ENCODE peak calls at places on chromosomes 12 and 14, in seven cellular contexts. S is suprapubic skin, F is A549, N is upper lobe of left lung, W is tibial nerve, O is ovary, H is HepG2. D is an unnamed sample.
A peak's percentile ranks its signal among the peaks of the same experiment; 100 is the strongest.

GRCh38 chr14:77046706-77047105 is 18.2 kb upstream of the IRF2BPL start:
- DNase-seq in O (no peak), N (no peak), S (no peak), W (no peak), H (no peak), F (no peak), D (no peak)

GRCh38 chr14:90851327-90852036 is 35.3 kb upstream of the TTC7B start:
- DNase-seq in W (no peak), F (no peak), N (no peak), S (no peak), O (no peak), H (peak; percentile 44), D (no peak)

GRCh38 chr12:106120578-106121105 is 18.1 kb downstream of the NUAK1 start:
- DNase-seq in H (peak; percentile 84), F (no peak), O (peak; percentile 50), N (no peak), W (peak; percentile 69), S (no peak), D (no peak)

GRCh38 chr14:63759454-63759853 is 31.6 kb upstream of the SGPP1 start:
- DNase-seq in N (no peak), F (no peak), H (no peak), W (no peak), S (no peak), O (no peak), D (no peak)

GRCh38 chr14:77985235-77985634 is 184.9 kb upstream of the NRXN3 start:
- DNase-seq in W (no peak), N (no peak), S (no peak), F (no peak), O (no peak), H (no peak), D (peak; percentile 55)

GRCh38 chr14:29016050-29016900 is 249.7 kb downstream of the FOXG1 start:
- DNase-seq in O (peak; percentile 39), W (no peak), S (no peak), N (no peak), F (no peak), H (peak; percentile 78), D (no peak)

GRCh38 chr12:62934799-62935674 is at the start of gene PPM1H:
- DNase-seq in O (peak; percentile 79), F (peak; percentile 96), H (peak; percentile 86), S (no peak), W (no peak), N (peak; percentile 93), D (no peak)

GRCh38 chr12:96249196-96250118 is 55.3 kb downstream of the ELK3 start:
- DNase-seq in O (no peak), N (peak; percentile 61), W (no peak), F (no peak), S (no peak), H (no peak), D (peak; percentile 92)

GRCh38 chr14:66650491-66650911 is 142.6 kb downstream of the GPHN start:
- DNase-seq in H (no peak), O (no peak), F (no peak), W (no peak), S (no peak), N (no peak), D (no peak)

GRCh38 chr12:2692156-2692555 is 102.6 kb upstream of the FKBP4 start:
- DNase-seq in S (no peak), H (no peak), F (no peak), W (no peak), N (no peak), O (no peak), D (peak; percentile 86)

GRCh38 chr12:52542785-52543318 is 10.1 kb downstream of the KRT71 start:
- DNase-seq in H (no peak), N (no peak), S (no peak), W (no peak), F (no peak), O (no peak), D (no peak)

GRCh38 chr14:73785336-73785833 is 66.2 kb upstream of the PTGR2 start:
- DNase-seq in O (peak; percentile 40), W (no peak), S (no peak), F (no peak), N (no peak), H (peak; percentile 50), D (no peak)

GRCh38 chr14:23610815-23611289 is 25.3 kb upstream of the DHRS2 start:
- DNase-seq in F (no peak), O (no peak), N (no peak), H (no peak), S (no peak), W (no peak), D (no peak)

GRCh38 chr12:946212-946611 is 3.3 kb downstream of the RAD52 start:
- DNase-seq in H (no peak), W (no peak), F (no peak), O (no peak), N (no peak), S (no peak), D (no peak)

GRCh38 chr12:75722714-75723200 is 211.3 kb upstream of the KRR1 start:
- DNase-seq in N (no peak), H (peak; percentile 67), F (peak; percentile 43), O (no peak), S (no peak), W (peak; percentile 81), D (no peak)

GRCh38 chr14:74963178-74963704 is 7.8 kb upstream of the PGF start:
- DNase-seq in W (no peak), H (no peak), N (no peak), F (no peak), O (no peak), S (no peak), D (no peak)

GRCh38 chr12:90020006-90020405 is 311.4 kb upstream of the ATP2B1 start:
- DNase-seq in W (no peak), O (no peak), H (no peak), F (no peak), S (no peak), N (no peak), D (no peak)

GRCh38 chr12:113214938-113215400 is 6.3 kb upstream of the TPCN1 start:
- DNase-seq in O (no peak), W (peak; percentile 86), S (peak; percentile 89), N (no peak), F (peak; percentile 79), H (peak; percentile 81), D (no peak)

GRCh38 chr12:570237-570925 is 92.9 kb downstream of the NINJ2 start:
- DNase-seq in S (peak; percentile 77), W (peak; percentile 59), O (peak; percentile 82), N (peak; percentile 89), H (peak; percentile 77), F (peak; percentile 98), D (no peak)

GRCh38 chr14:32193532-32193931 is 8.3 kb upstream of the RNU6-7 start:
- DNase-seq in O (no peak), H (no peak), F (no peak), W (no peak), N (no peak), S (no peak), D (no peak)

GRCh38 chr12:89893972-89894706 is 185.5 kb upstream of the ATP2B1 start:
- DNase-seq in S (no peak), O (no peak), N (no peak), F (no peak), H (no peak), W (no peak), D (no peak)

GRCh38 chr12:48938805-48939204 is 13.5 kb upstream of the FKBP11 start:
- DNase-seq in H (no peak), S (no peak), F (no peak), W (no peak), N (no peak), O (no peak), D (no peak)

GRCh38 chr14:58464652-58465051 is 37.1 kb downstream of the KIAA0586 start:
- DNase-seq in O (no peak), W (no peak), F (no peak), N (no peak), S (no peak), H (no peak), D (no peak)

GRCh38 chr12:55861396-55861795 is 18.7 kb upstream of the MMP19 start:
- DNase-seq in H (no peak), S (no peak), O (no peak), F (no peak), W (no peak), N (no peak), D (no peak)

GRCh38 chr12:55865327-55865726 is 22.6 kb upstream of the MMP19 start:
- DNase-seq in F (no peak), S (no peak), O (no peak), N (no peak), H (no peak), W (no peak), D (no peak)

GRCh38 chr12:55862286-55862685 is 19.6 kb upstream of the MMP19 start:
- DNase-seq in F (no peak), H (no peak), S (no peak), O (no peak), N (no peak), W (no peak), D (no peak)

GRCh38 chr12:55861871-55862270 is 19.1 kb upstream of the MMP19 start:
- DNase-seq in N (no peak), H (no peak), W (no peak), O (no peak), S (no peak), F (no peak), D (no peak)
- TF ChIP-seq CTCF in N (no peak), H (no peak), W (no peak), O (no peak), S (no peak), F (no peak), D (no peak)

GRCh38 chr12:39442895-39443703 is at the start of gene KIF21A:
- DNase-seq in N (peak; percentile 97), H (peak; percentile 88), S (peak; percentile 88), O (peak; percentile 91), W (peak; percentile 59), F (peak; percentile 69), D (peak; percentile 95)

GRCh38 chr12:39440781-39441180 is 2.1 kb downstream of the KIF21A start:
- DNase-seq in N (no peak), H (no peak), F (no peak), S (no peak), O (no peak), W (no peak), D (no peak)

GRCh38 chr12:39440101-39440500 is 2.8 kb downstream of the KIF21A start:
- DNase-seq in N (no peak), W (no peak), F (no peak), S (no peak), H (no peak), O (no peak), D (no peak)

GRCh38 chr12:39441963-39442894 is 691 bp downstream of the KIF21A start:
- DNase-seq in W (peak; percentile 18), H (peak; percentile 39), O (peak; percentile 56), S (peak; percentile 81), N (peak; percentile 92), F (peak; percentile 10), D (no peak)

GRCh38 chr12:39441189-39441962 is 1.5 kb downstream of the KIF21A start:
- DNase-seq in W (no peak), O (no peak), N (no peak), H (no peak), S (no peak), F (no peak), D (no peak)
- H3K4me3 ChIP-seq in W (no peak overlapping the region), O (no peak overlapping the region), N (peak overlapping the region; percentile 81), H (peak overlapping the region; percentile 73), S (peak overlapping the region; percentile 85), F (peak overlapping the region; percentile 94), D (peak overlapping the region; percentile 98)

GRCh38 chr12:123733243-123733642 is 21.1 kb downstream of the ATP6V0A2 start:
- DNase-seq in S (no peak), F (no peak), N (no peak), O (no peak), H (no peak), W (no peak), D (no peak)
- TF ChIP-seq EP300 in S (no peak), F (no peak), N (no peak), O (no peak), H (no peak), W (no peak), D (no peak)

GRCh38 chr12:54300732-54301427 is at the start of gene NFE2:
- DNase-seq in W (no peak), F (peak; percentile 63), H (peak; percentile 58), S (peak; percentile 84), O (no peak), N (peak; percentile 92), D (no peak)
- TF ChIP-seq CTCF in W (no peak), F (no peak), H (no peak), S (no peak), O (no peak), N (no peak), D (no peak)